ENCODE peak calls at places on chromosomes 3 and 15, in five cellular contexts. V is MG63, J is NCI-H146, M is cardiac muscle cell, B is left lobe of liver. Z is an unnamed sample.

GRCh38 chr3:38519651-38520050 is 23.5 kb downstream of the EXOG start:
- DNase-seq in B (no peak), V (no peak), M (no peak), J (no peak), Z (peak; percentile 41)

GRCh38 chr15:75229191-75230015 is 27.7 kb downstream of the C15orf39 start:
- DNase-seq in V (no peak), J (no peak), B (no peak), M (no peak), Z (peak; percentile 54)

GRCh38 chr3:48477959-48478480 is 26.0 kb downstream of the SHISA5 start:
- DNase-seq in M (no peak), J (no peak), B (no peak), V (no peak), Z (no peak)

GRCh38 chr3:150603888-150604319 is 783 bp downstream of the SELENOT start:
- DNase-seq in V (no peak), B (no peak), J (peak; percentile 75), M (peak; percentile 17), Z (no peak)

GRCh38 chr3:156321934-156322333 is 201.6 kb downstream of the KCNAB1 start:
- DNase-seq in B (no peak), J (peak; percentile 18), V (no peak), M (no peak), Z (no peak)

GRCh38 chr15:31197497-31198414 is 96.2 kb upstream of the TRPM1 start:
- DNase-seq in V (peak; percentile 19), B (no peak), J (peak; percentile 44), M (peak; percentile 39), Z (peak; percentile 52)

GRCh38 chr3:127141921-127142730 is 50.8 kb upstream of the PRR23E start:
- DNase-seq in B (peak; percentile 65), V (no peak), M (no peak), J (peak; percentile 97), Z (peak; percentile 29)

GRCh38 chr3:128385080-128385832 is 81.4 kb downstream of the DNAJB8 start:
- DNase-seq in V (peak; percentile 97), B (peak; percentile 87), J (no peak), M (no peak), Z (no peak)

GRCh38 chr3:16028604-16029003 is 145.9 kb upstream of the GALNT15 start:
- DNase-seq in B (no peak), V (no peak), M (no peak), J (no peak), Z (peak; percentile 12)

GRCh38 chr3:172107403-172107802 is 68.0 kb downstream of the FNDC3B start:
- DNase-seq in V (no peak), J (no peak), B (no peak), M (no peak), Z (no peak)

GRCh38 chr3:158961911-158962310 is 160.1 kb downstream of the MFSD1 start:
- DNase-seq in B (no peak), V (no peak), M (no peak), J (no peak), Z (no peak)

GRCh38 chr15:43519207-43519606 is 1.8 kb downstream of the MAP1A start:
- DNase-seq in J (no peak), V (no peak), B (no peak), M (no peak), Z (no peak)

GRCh38 chr15:88912500-88912921 is 668 bp downstream of the MFGE8 start:
- DNase-seq in J (no peak), V (no peak), M (peak; percentile 29), B (no peak), Z (no peak)

GRCh38 chr15:82647045-82647834 is at the start of gene CPEB1:
- DNase-seq in M (peak; percentile 45), J (peak; percentile 62), B (no peak), V (peak; percentile 86), Z (peak; percentile 69)

GRCh38 chr3:24818055-24818454 is 323.4 kb upstream of the THRB start:
- DNase-seq in J (no peak), V (no peak), M (no peak), B (no peak), Z (no peak)

GRCh38 chr3:152769523-152769922 is 65.4 kb upstream of the P2RY1 start:
- DNase-seq in M (no peak), B (no peak), J (no peak), V (no peak), Z (no peak)

GRCh38 chr3:157087398-157088132 is 72.4 kb downstream of the CCNL1 start:
- DNase-seq in M (no peak), B (no peak), V (no peak), J (no peak), Z (peak; percentile 57)

GRCh38 chr15:70608156-70608555 is 155.2 kb downstream of the UACA start:
- DNase-seq in B (no peak), M (no peak), V (peak; percentile 80), J (no peak), Z (no peak)

GRCh38 chr3:109384164-109384563 is 46.8 kb upstream of the DPPA4 start:
- DNase-seq in M (no peak), J (no peak), V (no peak), B (no peak), Z (no peak)

GRCh38 chr3:12336099-12336498 is 47.2 kb downstream of the PPARG start:
- DNase-seq in M (no peak), B (no peak), J (no peak), V (no peak), Z (no peak)

GRCh38 chr15:63999177-63999576 is 47.1 kb downstream of the DAPK2 start:
- DNase-seq in B (no peak), M (no peak), J (no peak), V (peak; percentile 28), Z (no peak)

GRCh38 chr15:68429691-68430470 is 2.1 kb downstream of the ITGA11 start:
- DNase-seq in M (no peak), V (no peak), J (no peak), B (peak; percentile 14), Z (no peak)

GRCh38 chr3:4524423-4524769 is 31.2 kb downstream of the ITPR1 start:
- DNase-seq in B (no peak), J (no peak), M (no peak), V (peak; percentile 6), Z (peak; percentile 25)

GRCh38 chr15:71572452-71573053 is 237.8 kb upstream of the NR2E3 start:
- DNase-seq in V (peak; percentile 50), J (no peak), B (no peak), M (no peak), Z (no peak)

GRCh38 chr15:61889706-61890105 is 170.5 kb downstream of the VPS13C start:
- DNase-seq in B (no peak), J (no peak), M (no peak), V (no peak), Z (no peak)

GRCh38 chr3:75737831-75738493 is 47.4 kb downstream of the ZNF717 start:
- DNase-seq in J (no peak), V (no peak), B (no peak), M (no peak), Z (no peak)

GRCh38 chr3:182794806-182795369 is 1.6 kb downstream of the ATP11B start:
- DNase-seq in M (no peak), V (no peak), J (no peak), B (no peak), Z (no peak)

GRCh38 chr15:99052205-99052604 is 44.6 kb upstream of the PGPEP1L start:
- DNase-seq in B (no peak), V (no peak), J (no peak), M (no peak), Z (no peak)

GRCh38 chr3:84108442-84108971 is 850.3 kb upstream of the CADM2 start:
- DNase-seq in M (peak; percentile 45), V (peak; percentile 31), B (no peak), J (no peak), Z (no peak)

GRCh38 chr15:42528970-42529369 is 19.6 kb downstream of the LRRC57 start:
- DNase-seq in B (no peak), M (no peak), J (no peak), V (no peak), Z (no peak)

GRCh38 chr3:50435382-50435781 is 68.1 kb downstream of the CACNA2D2 start:
- DNase-seq in B (no peak), J (no peak), M (peak; percentile 23), V (no peak), Z (no peak)

GRCh38 chr3:140359198-140359995 is 318.5 kb upstream of the TRIM42 start:
- DNase-seq in J (peak; percentile 77), M (no peak), V (no peak), B (no peak), Z (no peak)

GRCh38 chr3:169591983-169592644 is 71.4 kb downstream of the MECOM start:
- DNase-seq in B (no peak), V (no peak), M (no peak), J (no peak), Z (peak; percentile 47)

GRCh38 chr3:11591006-11591360 is 52.7 kb downstream of the VGLL4 start:
- DNase-seq in B (no peak), V (no peak), J (no peak), M (no peak), Z (no peak)